ENCODE peak calls at places on chromosomes 3 and 15, in nine cellular contexts. One of them, this sample, is unnamed.

GRCh38 chr3:179769411-179770247 is 116.8 kb downstream of the USP13 start:
- DNase-seq in suprapubic skin: no peak
- DNase-seq in GM06990: no peak
- DNase-seq in glomerular endothelial cell: no peak
- DNase-seq in SHP77: no peak
- DNase-seq in left ventricle myocardium superior: no peak
- DNase-seq in SK-N-SH: no peak
- DNase-seq in naive thymus-derived CD8-positive, alpha-beta T cell: no peak
- DNase-seq in effector memory CD8-positive, alpha-beta T cell: no peak
- DNase-seq in this sample: no peak

GRCh38 chr15:90307661-90308060 is 42.2 kb downstream of the NGRN start:
- DNase-seq in glomerular endothelial cell: no peak
- DNase-seq in SHP77: no peak
- DNase-seq in GM06990: no peak
- DNase-seq in naive thymus-derived CD8-positive, alpha-beta T cell: no peak
- DNase-seq in suprapubic skin: no peak
- DNase-seq in SK-N-SH: no peak
- DNase-seq in effector memory CD8-positive, alpha-beta T cell: no peak
- DNase-seq in left ventricle myocardium superior: no peak
- DNase-seq in this sample: no peak

GRCh38 chr3:73498764-73499622 is 125.7 kb downstream of the PDZRN3 start:
- DNase-seq in glomerular endothelial cell: no peak
- DNase-seq in naive thymus-derived CD8-positive, alpha-beta T cell: no peak
- DNase-seq in SHP77: peak; percentile 66
- DNase-seq in GM06990: no peak
- DNase-seq in effector memory CD8-positive, alpha-beta T cell: no peak
- DNase-seq in left ventricle myocardium superior: peak; percentile 47
- DNase-seq in suprapubic skin: no peak
- DNase-seq in SK-N-SH: no peak
- DNase-seq in this sample: no peak

GRCh38 chr3:14725015-14725431 is 50.1 kb downstream of the C3orf20 start:
- DNase-seq in glomerular endothelial cell: no peak
- DNase-seq in suprapubic skin: peak; percentile 67
- DNase-seq in SK-N-SH: no peak
- DNase-seq in left ventricle myocardium superior: no peak
- DNase-seq in SHP77: no peak
- DNase-seq in effector memory CD8-positive, alpha-beta T cell: no peak
- DNase-seq in GM06990: no peak
- DNase-seq in naive thymus-derived CD8-positive, alpha-beta T cell: no peak
- DNase-seq in this sample: no peak

GRCh38 chr3:44960387-44961026 is 15.5 kb downstream of the ZDHHC3 start:
- DNase-seq in naive thymus-derived CD8-positive, alpha-beta T cell: no peak
- DNase-seq in SK-N-SH: no peak
- DNase-seq in left ventricle myocardium superior: no peak
- DNase-seq in SHP77: no peak
- DNase-seq in GM06990: peak; percentile 20
- DNase-seq in effector memory CD8-positive, alpha-beta T cell: no peak
- DNase-seq in suprapubic skin: no peak
- DNase-seq in glomerular endothelial cell: no peak
- DNase-seq in this sample: no peak

GRCh38 chr3:31978553-31978952 is 2.5 kb downstream of the OSBPL10 start:
- DNase-seq in GM06990: no peak
- DNase-seq in SHP77: no peak
- DNase-seq in SK-N-SH: no peak
- DNase-seq in effector memory CD8-positive, alpha-beta T cell: no peak
- DNase-seq in glomerular endothelial cell: no peak
- DNase-seq in naive thymus-derived CD8-positive, alpha-beta T cell: no peak
- DNase-seq in suprapubic skin: no peak
- DNase-seq in left ventricle myocardium superior: no peak
- DNase-seq in this sample: no peak

GRCh38 chr3:160941885-160942494 is 163.2 kb downstream of the B3GALNT1 start:
- DNase-seq in GM06990: peak; percentile 21
- DNase-seq in naive thymus-derived CD8-positive, alpha-beta T cell: peak; percentile 84
- DNase-seq in suprapubic skin: peak; percentile 78
- DNase-seq in glomerular endothelial cell: peak; percentile 72
- DNase-seq in left ventricle myocardium superior: no peak
- DNase-seq in SK-N-SH: peak; percentile 44
- DNase-seq in SHP77: no peak
- DNase-seq in effector memory CD8-positive, alpha-beta T cell: peak; percentile 76
- DNase-seq in this sample: peak; percentile 65

GRCh38 chr15:90902996-90903732 is at the start of gene MAN2A2:
- DNase-seq in glomerular endothelial cell: no peak
- DNase-seq in GM06990: peak; percentile 84
- DNase-seq in SHP77: peak; percentile 44
- DNase-seq in effector memory CD8-positive, alpha-beta T cell: peak; percentile 67
- DNase-seq in suprapubic skin: no peak
- DNase-seq in SK-N-SH: peak; percentile 82
- DNase-seq in naive thymus-derived CD8-positive, alpha-beta T cell: peak; percentile 85
- DNase-seq in left ventricle myocardium superior: peak; percentile 82
- DNase-seq in this sample: peak; percentile 76

GRCh38 chr15:55224892-55225291 is 28.2 kb upstream of the RSL24D1 start:
- DNase-seq in SK-N-SH: no peak
- DNase-seq in left ventricle myocardium superior: no peak
- DNase-seq in naive thymus-derived CD8-positive, alpha-beta T cell: no peak
- DNase-seq in GM06990: peak; percentile 47
- DNase-seq in glomerular endothelial cell: no peak
- DNase-seq in suprapubic skin: no peak
- DNase-seq in SHP77: no peak
- DNase-seq in effector memory CD8-positive, alpha-beta T cell: no peak
- DNase-seq in this sample: no peak

This sample was measured in immature natural killer cell.